ENCODE peak calls at places on chromosomes 5 and 9, in five cellular contexts. T is C1 segment of cervical spinal cord, Z is H54, D is endothelial cell, E is heart right ventricle. P is an unnamed sample.

GRCh38 chr9:88537743-88538055 is 2.7 kb downstream of the NXNL2 start:
- DNase-seq in T (peak), Z (peak), D (peak), E (peak), P (no peak)

GRCh38 chr9:120344230-120344629 is 235.7 kb downstream of the CDK5RAP2 start:
- DNase-seq in T (no peak), Z (peak), D (no peak), E (no peak), P (no peak)

GRCh38 chr9:36118706-36119105 is 17.8 kb upstream of the GLIPR2 start:
- DNase-seq in T (no peak), Z (no peak), D (no peak), E (no peak), P (no peak)

GRCh38 chr5:156815988-156816599 is 34.0 kb upstream of the PPP1R2B start:
- DNase-seq in T (no peak), Z (no peak), D (peak), E (peak), P (peak)

GRCh38 chr9:98811051-98811650 is 3.7 kb downstream of the GALNT12 start:
- DNase-seq in T (no peak), Z (peak), D (no peak), E (no peak), P (no peak)

GRCh38 chr9:108182950-108183381 is 672.8 kb downstream of the ACTL7B start:
- DNase-seq in T (no peak), Z (peak), D (no peak), E (no peak), P (no peak)

GRCh38 chr5:150317048-150318003 is 14.6 kb upstream of the ARSI start:
- DNase-seq in T (no peak), Z (peak), D (no peak), E (no peak), P (no peak)

GRCh38 chr5:158471179-158471924 is 612.4 kb upstream of the CLINT1 start:
- DNase-seq in T (no peak), Z (no peak), D (no peak), E (no peak), P (no peak)

GRCh38 chr5:116453920-116454319 is 120.7 kb downstream of the SEMA6A start:
- DNase-seq in T (no peak), Z (no peak), D (no peak), E (no peak), P (no peak)

GRCh38 chr9:113503131-113503541 is 39.6 kb downstream of the RGS3 start:
- DNase-seq in T (no peak), Z (no peak), D (peak), E (no peak), P (no peak)

GRCh38 chr9:83220737-83221136 is 157.8 kb upstream of the RASEF start:
- DNase-seq in T (no peak), Z (peak), D (no peak), E (no peak), P (no peak)

GRCh38 chr9:107173422-107174180 is 109.5 kb upstream of the RAD23B start:
- DNase-seq in T (no peak), Z (no peak), D (no peak), E (no peak), P (no peak)

GRCh38 chr9:15249042-15249818 is 57.8 kb downstream of the TTC39B start:
- DNase-seq in T (no peak), Z (peak), D (peak), E (peak), P (no peak)

P was measured in CD8-positive, alpha-beta memory T cell.